ENCODE peak calls at places on chromosomes 13 and 19, in six cellular contexts. L is IMR-90, U is heart left ventricle, M is ovary, J is HCT116, H is tibial artery. G is an unnamed sample.

GRCh38 chr13:48333976-48334375 is 30.4 kb downstream of the RB1 start:
- DNase-seq in U (no peak), M (no peak), J (no peak), H (no peak), L (peak), G (no peak)

GRCh38 chr19:55624109-55625003 is at the start of gene ZNF784:
- DNase-seq in M (peak), H (peak), U (peak), L (peak), J (peak), G (peak)

GRCh38 chr13:95156208-95156607 is 145.0 kb downstream of the ABCC4 start:
- DNase-seq in H (no peak), U (no peak), M (no peak), J (no peak), L (peak), G (no peak)

GRCh38 chr13:95221991-95222732 is 79.1 kb downstream of the ABCC4 start:
- DNase-seq in L (no peak), J (no peak), M (no peak), U (no peak), H (no peak), G (no peak)

GRCh38 chr19:31439270-31439573 is 90.0 kb upstream of the TSHZ3 start:
- DNase-seq in U (no peak), M (no peak), H (no peak), L (no peak), J (no peak), G (no peak)

GRCh38 chr19:53545271-53546065 is 7.5 kb downstream of the ZNF331 start:
- DNase-seq in L (peak), J (no peak), H (no peak), M (no peak), U (no peak), G (no peak)

GRCh38 chr13:72651196-72651595 is 76.2 kb downstream of the MZT1 start:
- DNase-seq in U (no peak), J (peak), L (no peak), H (no peak), M (no peak), G (no peak)

GRCh38 chr19:38025908-38026307 is 118.9 kb downstream of the SIPA1L3 start:
- DNase-seq in H (no peak), L (no peak), M (no peak), U (no peak), J (no peak), G (no peak)

GRCh38 chr19:40530091-40530901 is 46.4 kb upstream of the SHKBP1 start:
- DNase-seq in M (peak), H (no peak), U (no peak), J (no peak), L (no peak), G (peak)

GRCh38 chr19:55712804-55713631 is 25.2 kb downstream of the NLRP9 start:
- DNase-seq in L (no peak), M (no peak), J (no peak), U (no peak), H (no peak), G (no peak)

GRCh38 chr13:46527237-46527636 is 25.7 kb upstream of the LRCH1 start:
- DNase-seq in M (no peak), U (no peak), J (no peak), L (no peak), H (no peak), G (no peak)

GRCh38 chr19:18208098-18208951 is 4.5 kb upstream of the RAB3A start:
- DNase-seq in J (no peak), H (no peak), U (peak), M (peak), L (peak), G (peak)

GRCh38 chr19:7989071-7989575 is 16.3 kb downstream of the ELAVL1 start:
- DNase-seq in U (no peak), L (no peak), J (no peak), H (no peak), M (no peak), G (no peak)

GRCh38 chr19:1019616-1019961 is 1.3 kb downstream of the TMEM259 start:
- DNase-seq in J (no peak), U (no peak), M (no peak), L (no peak), H (no peak), G (no peak)

GRCh38 chr19:17841810-17842662 is 5.7 kb downstream of the JAK3 start:
- DNase-seq in L (peak), M (peak), J (peak), H (peak), U (peak), G (peak)

GRCh38 chr19:47704024-47704423 is 9.2 kb upstream of the EHD2 start:
- DNase-seq in M (no peak), H (no peak), L (peak), J (no peak), U (no peak), G (no peak)

GRCh38 chr13:50352720-50353491 is 337.7 kb downstream of the KCNRG start:
- DNase-seq in U (no peak), J (no peak), M (no peak), L (no peak), H (no peak), G (no peak)

GRCh38 chr19:16355293-16356043 is 30.8 kb downstream of the KLF2 start:
- DNase-seq in J (no peak), U (peak), M (peak), H (no peak), L (no peak), G (no peak)

GRCh38 chr13:114143806-114144605 is 11.6 kb upstream of the RASA3 start:
- DNase-seq in U (peak), H (peak), L (no peak), M (no peak), J (peak), G (no peak)

GRCh38 chr13:95452376-95452775 is 100.1 kb upstream of the CLDN10 start:
- DNase-seq in U (no peak), H (no peak), J (no peak), M (no peak), L (no peak), G (no peak)

GRCh38 chr19:3710265-3710812 is 2.2 kb downstream of the TJP3 start:
- DNase-seq in L (peak), J (peak), U (peak), H (peak), M (no peak), G (peak)

GRCh38 chr13:29520671-29521070 is 74.8 kb downstream of the SLC7A1 start:
- DNase-seq in M (no peak), L (peak), H (peak), U (no peak), J (no peak), G (no peak)

GRCh38 chr19:44582581-44583265 is 30.6 kb upstream of the IGSF23 start:
- DNase-seq in L (no peak), H (no peak), J (peak), M (no peak), U (peak), G (peak)

GRCh38 chr13:92681239-92681638 is 545.4 kb upstream of the GPC6 start:
- DNase-seq in H (no peak), M (no peak), U (no peak), L (no peak), J (no peak), G (no peak)

GRCh38 chr13:28100149-28101121 is at the start of gene FLT3:
- DNase-seq in M (no peak), H (no peak), U (peak), J (peak), L (peak), G (peak)

GRCh38 chr13:109840201-109840892 is 54.0 kb upstream of the IRS2 start:
- DNase-seq in L (peak), H (no peak), J (peak), U (no peak), M (no peak), G (no peak)

DNA sequence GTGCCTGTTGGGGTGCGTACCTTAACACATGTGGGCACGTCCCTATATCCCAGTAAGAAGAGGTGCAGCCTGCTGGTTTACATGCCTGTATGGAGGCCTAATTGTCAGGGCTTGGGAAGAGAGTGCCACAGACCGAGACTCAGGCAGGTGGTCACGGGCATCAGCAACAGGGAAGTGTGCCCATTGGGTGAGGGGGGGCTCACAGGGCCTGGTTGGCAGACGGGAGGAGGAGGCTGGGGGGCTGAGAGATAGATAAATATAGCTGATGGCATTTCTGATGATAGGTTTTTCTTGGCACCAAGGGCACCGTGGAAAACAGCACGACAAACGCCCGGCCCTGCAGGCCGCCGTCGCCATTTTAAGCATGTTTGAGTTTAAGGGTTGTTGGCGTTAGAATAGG is 37.6 kb downstream of the NFIX start:
- DNase-seq in M (no peak), J (no peak), L (no peak), U (peak), H (no peak), G (no peak)
- H3K27ac ChIP-seq in M (no peak), J (peak), L (peak), U (peak), H (peak), G (no peak)

GRCh38 chr13:102399791-102400618 is 1.8 kb downstream of the FGF14 start:
- DNase-seq in L (no peak), U (peak), H (no peak), M (no peak), J (no peak), G (no peak)
- H3K4me3 ChIP-seq in L (peak), U (peak), H (peak), M (peak), J (no peak), G (peak)

DNA sequence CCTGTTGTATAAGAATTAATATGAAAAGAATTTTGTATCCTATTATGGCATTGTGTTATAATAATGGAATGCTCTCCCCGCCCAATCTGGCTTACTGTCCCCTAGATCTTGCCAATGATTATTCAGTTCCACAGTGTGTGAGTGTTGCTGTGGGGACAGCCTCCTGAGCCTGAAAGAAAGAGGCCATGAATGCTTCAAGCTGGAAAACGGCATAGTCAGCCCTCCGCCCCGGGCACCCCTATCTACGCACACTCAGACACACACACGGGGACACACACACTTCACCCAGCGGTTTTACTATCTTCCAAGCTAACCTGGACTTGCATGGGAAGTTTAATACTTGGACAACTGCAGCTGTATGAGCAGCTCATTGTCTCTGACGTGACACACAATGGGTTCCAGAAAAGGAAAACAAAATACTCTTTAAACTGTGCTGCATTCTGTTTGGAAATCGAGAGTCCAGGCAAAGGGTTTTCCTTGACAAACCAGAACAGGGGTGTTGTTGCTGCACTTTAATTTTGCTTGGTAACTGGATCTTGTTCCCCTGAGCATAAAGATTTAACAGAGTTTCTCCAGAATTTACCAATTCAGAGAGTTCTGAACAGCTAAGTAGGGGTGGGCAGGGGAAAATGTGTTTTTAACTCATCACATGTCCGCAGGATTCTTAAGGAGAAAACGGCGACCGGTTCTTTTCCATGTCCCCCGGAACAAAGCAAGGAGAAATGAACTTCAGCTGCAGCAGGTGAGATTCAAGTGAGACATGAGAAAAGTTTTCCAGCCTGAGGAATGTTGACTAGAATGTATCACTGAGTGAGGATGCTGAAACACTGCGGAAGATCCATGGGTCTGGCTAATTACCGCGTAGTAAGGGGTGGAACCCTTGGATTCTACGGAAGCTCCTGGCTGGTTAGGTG is 472.9 kb downstream of the FOXO1 start:
- DNase-seq in J (no peak), M (no peak), L (no peak), U (peak), H (peak), G (no peak)
- H3K27ac ChIP-seq in J (no peak), M (no peak), L (no peak), U (peak), H (peak), G (no peak)

GRCh38 chr13:83211301-83211700 is 671.0 kb downstream of the SLITRK1 start:
- DNase-seq in U (no peak), M (no peak), J (no peak), H (no peak), L (peak), G (no peak)
- H3K4me3 ChIP-seq in U (no peak), M (no peak), J (no peak), H (no peak), L (no peak), G (no peak)